ENCODE peak calls at places on chromosomes 4 and X, in ten cellular contexts. Z is breast epithelium, C is A549, D is H1, L is esophagus squamous epithelium, O is gastrocnemius medialis, T is suprapubic skin, N is ovary, U is spleen, V is K562. M is an unnamed sample.

GRCh38 chr4:187444061-187444460 is 551.5 kb upstream of the ZFP42 start:
- DNase-seq in O (no peak), T (no peak), D (no peak), N (no peak), L (no peak), V (no peak), Z (no peak), C (no peak), U (no peak), M (no peak)

GRCh38 chr4:39456946-39457763 is 1.6 kb downstream of the RPL9 start:
- DNase-seq in Z (no peak), T (no peak), N (no peak), V (no peak), O (no peak), U (no peak), D (no peak), C (no peak), L (no peak), M (no peak)

GRCh38 chr4:163762756-163763155 is 268.3 kb downstream of the TMA16 start:
- DNase-seq in V (no peak), C (no peak), N (no peak), U (no peak), T (no peak), D (no peak), Z (no peak), L (no peak), O (no peak), M (no peak)

GRCh38 chr4:80335554-80336358 is at the start of gene CFAP299:
- DNase-seq in O (peak; percentile 59), Z (peak; percentile 70), V (peak; percentile 86), T (peak; percentile 75), D (peak; percentile 68), U (peak; percentile 84), L (peak; percentile 1), N (peak; percentile 80), C (peak; percentile 48), M (peak; percentile 48)

GRCh38 chrX:20857746-20858145 is 516.5 kb upstream of the CNKSR2 start:
- DNase-seq in L (no peak), U (no peak), Z (no peak), N (no peak), V (no peak), D (peak; percentile 10), T (no peak), O (no peak), C (no peak), M (no peak)

GRCh38 chr4:15688056-15688455 is 6.4 kb downstream of the FAM200B start:
- DNase-seq in T (no peak), N (no peak), D (no peak), O (no peak), U (no peak), C (no peak), V (no peak), Z (no peak), L (no peak), M (no peak)

GRCh38 chr4:83546796-83547195 is 10.9 kb downstream of the GPAT3 start:
- DNase-seq in L (no peak), O (peak; percentile 61), C (no peak), D (no peak), V (no peak), U (no peak), T (no peak), Z (no peak), N (no peak), M (no peak)

GRCh38 chr4:17347445-17347844 is 164.4 kb downstream of the QDPR start:
- DNase-seq in U (no peak), C (peak; percentile 3), O (no peak), T (no peak), Z (no peak), L (no peak), V (peak; percentile 15), N (no peak), D (no peak), M (peak; percentile 3)

GRCh38 chrX:39162322-39162721 is 361.1 kb downstream of the MID1IP1 start:
- DNase-seq in D (no peak), T (no peak), O (no peak), V (no peak), Z (no peak), U (peak; percentile 79), C (no peak), N (peak; percentile 48), L (no peak), M (no peak)

GRCh38 chrX:30513284-30513683 is 64.3 kb downstream of the TASL start:
- DNase-seq in U (no peak), T (no peak), L (no peak), C (no peak), O (no peak), N (no peak), Z (no peak), V (peak; percentile 11), D (no peak), M (no peak)

GRCh38 chrX:129233791-129234190 is 289.5 kb downstream of the SMARCA1 start:
- DNase-seq in D (no peak), U (no peak), V (no peak), C (no peak), L (no peak), O (no peak), Z (no peak), T (no peak), N (no peak), M (no peak)

GRCh38 chr4:76219299-76220055 is 5.9 kb upstream of the SCARB2 start:
- DNase-seq in T (no peak), O (no peak), D (no peak), V (no peak), N (peak; percentile 46), Z (no peak), L (no peak), C (no peak), U (no peak), M (no peak)

GRCh38 chr4:76215120-76215519 is 1.5 kb upstream of the SCARB2 start:
- DNase-seq in V (no peak), N (no peak), Z (peak; percentile 57), O (peak; percentile 68), D (no peak), C (no peak), U (no peak), L (no peak), T (no peak), M (no peak)

GRCh38 chr4:76216521-76216920 is 2.9 kb upstream of the SCARB2 start:
- DNase-seq in O (no peak), N (no peak), T (no peak), U (no peak), D (no peak), Z (no peak), V (no peak), L (no peak), C (no peak), M (no peak)

GRCh38 chr4:76214269-76214628 is 625 bp upstream of the SCARB2 start:
- DNase-seq in D (no peak), Z (no peak), V (no peak), C (no peak), T (no peak), L (no peak), O (no peak), N (no peak), U (no peak), M (no peak)

GRCh38 chr4:76216975-76217814 is 3.6 kb upstream of the SCARB2 start:
- DNase-seq in N (no peak), V (no peak), L (no peak), C (no peak), O (no peak), D (no peak), U (no peak), T (no peak), Z (no peak), M (no peak)
- TF ChIP-seq POLR2A in N (no peak), V (no peak), L (no peak), C (no peak), O (no peak), D (no peak), U (no peak), T (no peak), Z (no peak), M (no peak)

GRCh38 chrX:44568196-44568595 is 25.5 kb upstream of the FUNDC1 start:
- DNase-seq in T (no peak), C (no peak), O (peak; percentile 10), V (no peak), D (no peak), L (no peak), U (no peak), N (no peak), Z (no peak), M (no peak)

GRCh38 chrX:44570524-44570923 is 27.9 kb upstream of the FUNDC1 start:
- DNase-seq in C (no peak), V (no peak), L (no peak), D (no peak), N (no peak), T (no peak), Z (no peak), U (no peak), O (no peak), M (peak; percentile 1)

GRCh38 chrX:44569122-44569521 is 26.5 kb upstream of the FUNDC1 start:
- DNase-seq in V (no peak), D (no peak), O (no peak), C (no peak), Z (no peak), U (no peak), N (no peak), L (no peak), T (no peak), M (no peak)

DNA sequence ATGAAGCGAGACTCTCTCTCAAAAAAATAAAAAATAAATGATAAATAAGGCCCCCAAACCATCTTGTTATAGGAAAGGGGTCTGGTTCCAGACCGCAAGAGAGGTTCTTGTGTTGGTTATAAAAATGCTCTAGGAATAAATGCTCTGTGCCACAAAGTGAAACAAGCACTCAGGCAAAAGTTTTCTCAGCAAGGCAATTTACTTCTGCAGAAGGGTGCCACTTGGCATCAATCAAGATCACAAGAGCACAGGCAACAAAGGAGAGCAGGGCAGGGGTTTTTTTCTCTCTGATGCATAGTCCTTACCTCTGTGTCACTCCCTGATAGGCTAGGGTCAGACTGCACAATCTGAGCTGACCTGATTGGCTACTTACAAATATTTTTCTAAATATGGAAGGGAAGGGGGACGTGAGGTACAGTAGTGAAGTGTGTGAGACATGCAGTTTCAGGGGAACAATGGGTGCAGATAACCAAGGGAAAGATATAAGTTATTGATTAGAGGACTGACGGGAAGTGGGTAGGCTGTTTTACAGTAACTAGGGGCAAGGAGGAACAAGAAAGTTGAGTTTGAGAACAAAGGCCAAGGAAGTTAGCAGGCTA is 29.8 kb upstream of the FUNDC1 start:
- DNase-seq in U (no peak), L (no peak), Z (no peak), D (no peak), O (no peak), T (no peak), C (no peak), V (no peak), N (no peak), M (no peak)
- TF ChIP-seq POLR2A in U (no peak), L (no peak), Z (no peak), D (no peak), O (no peak), T (no peak), C (no peak), V (no peak), N (no peak), M (no peak)

GRCh38 chr4:128675083-128675482 is 134.4 kb upstream of the JADE1 start:
- DNase-seq in U (no peak), L (no peak), C (no peak), V (no peak), N (no peak), D (no peak), O (no peak), Z (no peak), T (no peak), M (no peak)
- TF ChIP-seq POLR2A in U (no peak), L (no peak), C (no peak), V (no peak), N (no peak), D (no peak), O (no peak), Z (no peak), T (no peak), M (no peak)

GRCh38 chr4:2417765-2418651 is at the start of gene ZFYVE28:
- DNase-seq in C (peak; percentile 22), O (no peak), U (peak; percentile 86), N (no peak), Z (no peak), L (no peak), T (no peak), D (no peak), V (peak; percentile 39), M (no peak)
- TF ChIP-seq POLR2A in C (peak; percentile 39), O (peak; percentile 84), U (no peak), N (no peak), Z (no peak), L (peak; percentile 16), T (no peak), D (no peak), V (no peak), M (no peak)

M was measured in H54.